ENCODE peak calls at places on chromosomes 11 and 22, in four cellular contexts. C is heart left ventricle; M is CD8-positive, alpha-beta T cell; A is lower lobe of right lung. Q is an unnamed sample.

GRCh38 chr11:3984896-3985295 is 109.7 kb upstream of the RRM1 start:
- DNase-seq in C (no peak), M (peak; percentile 61), A (no peak), Q (no peak)

GRCh38 chr22:47051435-47052175 is 289.2 kb downstream of the TBC1D22A start:
- DNase-seq in C (no peak), M (no peak), A (peak; percentile 32), Q (peak; percentile 6)

GRCh38 chr11:105612766-105613165 is 2.9 kb downstream of the GRIA4 start:
- DNase-seq in C (no peak), M (no peak), A (no peak), Q (no peak)

GRCh38 chr11:7871056-7871455 is 60.0 kb downstream of the OR10A6 start:
- DNase-seq in C (no peak), M (no peak), A (no peak), Q (no peak)

GRCh38 chr11:12787847-12788246 is 113.6 kb downstream of the TEAD1 start:
- DNase-seq in C (no peak), M (no peak), A (no peak), Q (no peak)

GRCh38 chr11:16741473-16741872 is 3.0 kb downstream of the C11orf58 start:
- DNase-seq in C (peak; percentile 32), M (no peak), A (no peak), Q (no peak)

GRCh38 chr11:64810891-64811272 is 531 bp upstream of the MEN1 start:
- DNase-seq in C (no peak), M (no peak), A (no peak), Q (no peak)

GRCh38 chr11:42976636-42977217 is 335.1 kb upstream of the API5 start:
- DNase-seq in C (no peak), M (no peak), A (no peak), Q (no peak)

GRCh38 chr11:131510662-131511061 is 140.2 kb downstream of the NTM start:
- DNase-seq in C (no peak), M (no peak), A (no peak), Q (no peak)

GRCh38 chr11:11148104-11148509 is 204.9 kb downstream of the CSNK2A3 start:
- DNase-seq in C (peak; percentile 81), M (no peak), A (peak; percentile 64), Q (peak; percentile 67)

GRCh38 chr11:120142072-120142423 is 4.1 kb upstream of the TRIM29 start:
- DNase-seq in C (no peak), M (peak; percentile 42), A (no peak), Q (no peak)

GRCh38 chr11:106493751-106494150 is 416.3 kb downstream of the AASDHPPT start:
- DNase-seq in C (no peak), M (no peak), A (no peak), Q (no peak)

GRCh38 chr11:113134605-113135004 is 173.4 kb downstream of the NCAM1 start:
- DNase-seq in C (no peak), M (no peak), A (no peak), Q (no peak)

GRCh38 chr11:48080301-48080861 is 100.0 kb downstream of the PTPRJ start:
- DNase-seq in C (no peak), M (no peak), A (no peak), Q (no peak)
- H3K4me1 ChIP-seq in C (peaks cover 19% of the 10 kb centered on the region), M (peaks cover 16% of the 10 kb centered on the region), A (peaks cover 19% of the 10 kb centered on the region), Q (peaks cover 18% of the 10 kb centered on the region)

GRCh38 chr11:44308923-44309482 is 936 bp downstream of the ALX4 start:
- DNase-seq in C (no peak), M (no peak), A (no peak), Q (no peak)
- H3K4me1 ChIP-seq in C (peaks cover 33% of the 10 kb centered on the region), M (peaks cover 19% of the 10 kb centered on the region), A (peaks cover 31% of the 10 kb centered on the region), Q (peaks cover 31% of the 10 kb centered on the region)

DNA sequence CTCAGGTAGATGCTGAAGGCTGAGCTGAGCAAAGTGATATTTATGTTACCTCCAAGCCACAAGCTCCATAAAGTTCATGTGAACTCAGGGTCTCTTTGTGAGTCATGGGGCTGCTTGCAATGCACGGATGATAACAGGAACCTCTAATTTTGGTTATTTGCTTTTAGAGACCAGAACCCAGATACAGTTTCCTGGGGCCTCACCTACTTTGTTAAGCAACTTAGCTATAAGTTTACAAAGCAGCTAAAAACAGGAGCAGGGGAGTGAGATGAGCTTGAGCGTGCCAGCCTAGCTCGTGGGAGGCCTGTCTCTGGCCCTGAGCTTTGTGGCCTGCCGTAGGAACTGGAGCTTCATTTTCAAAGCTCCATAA is 29.2 kb downstream of the SREBF2 start:
- DNase-seq in C (no peak), M (peak; percentile 64), A (no peak), Q (no peak)
- H3K4me1 ChIP-seq in C (peaks cover 28% of the 10 kb centered on the region), M (peaks cover 44% of the 10 kb centered on the region), A (peaks cover 28% of the 10 kb centered on the region), Q (peaks cover 48% of the 10 kb centered on the region)

GRCh38 chr11:68213135-68213515 is at the start of gene KMT5B:
- DNase-seq in C (peak; percentile 68), M (no peak), A (no peak), Q (peak; percentile 70)

GRCh38 chr11:68213555-68214172 is 568 bp upstream of the KMT5B start:
- DNase-seq in C (peak; percentile 94), M (peak; percentile 94), A (peak; percentile 91), Q (peak; percentile 87)

GRCh38 chr11:68212421-68213134 is 518 bp downstream of the KMT5B start:
- DNase-seq in C (peak; percentile 83), M (peak; percentile 70), A (peak; percentile 81), Q (peak; percentile 75)

GRCh38 chr11:68214173-68215086 is 1.3 kb upstream of the KMT5B start:
- DNase-seq in C (peak; percentile 48), M (no peak), A (no peak), Q (peak; percentile 44)

DNA sequence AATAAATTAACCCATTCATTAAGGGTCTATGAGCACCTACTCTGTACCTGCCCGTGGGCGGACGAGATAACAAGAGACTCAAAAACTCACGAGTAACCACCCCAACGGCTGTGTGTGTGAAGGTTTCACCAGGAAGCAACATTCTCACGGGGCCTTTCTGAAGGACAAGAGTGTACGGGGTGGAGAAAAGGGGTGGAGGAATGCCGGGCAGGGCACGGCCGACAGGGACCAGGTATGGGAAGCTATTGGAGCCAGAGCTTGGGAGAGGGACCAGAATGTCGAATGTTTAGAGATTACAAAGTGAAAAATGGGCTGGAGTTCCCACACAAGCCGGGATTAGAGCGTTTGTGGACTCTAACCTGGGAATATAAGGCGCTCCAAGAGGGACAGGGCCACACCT is 1.6 kb downstream of the KMT5B start:
- DNase-seq in C (no peak), M (no peak), A (no peak), Q (no peak)
- H3K4me1 ChIP-seq in C (peaks cover 56% of the 10 kb centered on the region), M (peaks cover 44% of the 10 kb centered on the region), A (peaks cover 59% of the 10 kb centered on the region), Q (peaks cover 54% of the 10 kb centered on the region)

DNA sequence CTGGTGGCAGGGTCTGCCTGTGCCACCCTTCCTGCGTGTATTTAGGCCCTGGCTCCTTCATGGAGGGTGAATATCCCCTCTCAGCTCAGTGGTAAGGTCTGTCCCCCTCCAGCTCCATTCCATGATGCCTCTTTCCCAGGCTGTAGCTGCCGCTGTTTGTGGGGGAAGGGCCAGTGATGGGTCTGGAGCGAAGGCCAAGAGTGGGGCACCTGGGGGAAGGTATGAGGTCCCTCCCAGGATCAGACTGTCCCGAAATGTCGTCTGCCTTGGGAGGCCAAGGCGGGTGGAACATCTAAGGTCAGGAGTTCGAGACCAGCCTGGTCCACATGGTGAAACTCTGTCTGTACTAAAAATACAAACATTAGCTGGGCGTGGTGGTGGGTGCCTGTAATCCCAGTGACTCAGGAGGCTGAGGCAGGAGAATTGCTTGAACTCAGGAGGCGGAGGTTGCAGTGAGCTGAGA is 1.1 kb downstream of the CD151 start:
- DNase-seq in C (no peak), M (no peak), A (no peak), Q (no peak)
- H3K4me1 ChIP-seq in C (peaks cover 76% of the 10 kb centered on the region), M (peaks cover 49% of the 10 kb centered on the region), A (peaks cover 77% of the 10 kb centered on the region), Q (peaks cover 24% of the 10 kb centered on the region)